ENCODE peak calls at places on chromosomes 16 and 17, in nine cellular contexts. V is cardiac muscle cell; D is cardiac fibroblast; M is H1; T is GM13976; H is type B pancreatic cell; B is kidney; N is CD4-positive, alpha-beta T cell; O is omental fat pad. I is an unnamed sample.

GRCh38 chr17:42286411-42287295 is 1.6 kb upstream of the STAT5A start:
- DNase-seq in V (no peak), D (no peak), M (no peak), T (no peak), H (peak; percentile 48), B (peak; percentile 53), N (no peak), O (peak; percentile 18), I (no peak)

GRCh38 chr16:11047057-11047456 is 102.7 kb downstream of the CLEC16A start:
- DNase-seq in V (peak; percentile 71), D (peak; percentile 59), M (no peak), T (no peak), H (no peak), B (no peak), N (no peak), O (no peak), I (no peak)

GRCh38 chr16:67277294-67277998 is 1.9 kb upstream of the PLEKHG4 start:
- DNase-seq in V (peak; percentile 98), D (peak; percentile 98), M (no peak), T (no peak), H (no peak), B (peak; percentile 79), N (no peak), O (peak; percentile 56), I (peak; percentile 81)

GRCh38 chr16:79562166-79562823 is 38.2 kb downstream of the MAF start:
- DNase-seq in V (no peak), D (no peak), M (no peak), T (no peak), H (no peak), B (no peak), N (no peak), O (no peak), I (no peak)

GRCh38 chr16:71845639-71846431 is at the start of gene ATXN1L:
- DNase-seq in V (peak; percentile 96), D (peak; percentile 92), M (peak; percentile 50), T (peak; percentile 98), H (peak; percentile 96), B (peak; percentile 97), N (peak; percentile 90), O (peak; percentile 65), I (peak; percentile 18)

GRCh38 chr17:19897108-19897854 is 29.5 kb upstream of the ULK2 start:
- DNase-seq in V (peak; percentile 45), D (peak; percentile 16), M (no peak), T (no peak), H (no peak), B (no peak), N (no peak), O (no peak), I (no peak)

GRCh38 chr17:6711081-6711674 is 2.0 kb downstream of the SLC13A5 start:
- DNase-seq in V (no peak), D (no peak), M (no peak), T (no peak), H (no peak), B (no peak), N (no peak), O (no peak), I (no peak)

GRCh38 chr16:87685405-87685755 is 80.4 kb downstream of the KLHDC4 start:
- DNase-seq in V (no peak), D (no peak), M (no peak), T (no peak), H (no peak), B (no peak), N (no peak), O (no peak), I (no peak)

GRCh38 chr17:7351665-7352558 is at the start of gene KCTD11:
- DNase-seq in V (peak; percentile 96), D (peak; percentile 92), M (peak; percentile 46), T (peak; percentile 96), H (peak; percentile 88), B (peak; percentile 98), N (peak; percentile 62), O (peak; percentile 70), I (no peak)

GRCh38 chr16:22685162-22685830 is 128.7 kb upstream of the HS3ST2 start:
- DNase-seq in V (no peak), D (peak; percentile 76), M (no peak), T (no peak), H (no peak), B (no peak), N (no peak), O (no peak), I (no peak)

GRCh38 chr17:38870259-38871165 is 654 bp downstream of the LASP1 start:
- DNase-seq in V (peak; percentile 67), D (peak; percentile 57), M (no peak), T (peak; percentile 86), H (no peak), B (peak; percentile 94), N (peak; percentile 67), O (no peak), I (no peak)

GRCh38 chr16:26717826-26718225 is 348.9 kb upstream of the C16orf82 start:
- DNase-seq in V (no peak), D (no peak), M (no peak), T (no peak), H (no peak), B (no peak), N (no peak), O (no peak), I (no peak)

GRCh38 chr16:23296994-23297393 is 5.1 kb upstream of the SCNN1B start:
- DNase-seq in V (no peak), D (no peak), M (no peak), T (peak; percentile 57), H (no peak), B (no peak), N (no peak), O (no peak), I (no peak)

GRCh38 chr16:57476546-57477410 is 9.5 kb downstream of the DOK4 start:
- DNase-seq in V (no peak), D (no peak), M (no peak), T (no peak), H (no peak), B (no peak), N (no peak), O (no peak), I (no peak)

GRCh38 chr17:77770331-77771105 is 188.0 kb upstream of the TNRC6C start:
- DNase-seq in V (peak; percentile 88), D (peak; percentile 71), M (no peak), T (no peak), H (no peak), B (peak; percentile 58), N (no peak), O (no peak), I (no peak)

GRCh38 chr17:40726919-40727318 is 23.4 kb upstream of the KRT24 start:
- DNase-seq in V (no peak), D (peak; percentile 5), M (no peak), T (no peak), H (no peak), B (no peak), N (no peak), O (no peak), I (no peak)
- TF ChIP-seq CTCF in V (peak; percentile 25), D (peak; percentile 32), M (peak; percentile 22), T (no peak), H (peak; percentile 41), B (peak; percentile 48), N (peak; percentile 46), O (no peak), I (peak; percentile 38)

GRCh38 chr16:59593256-59593655 is 859.1 kb upstream of the GOT2 start:
- DNase-seq in V (peak; percentile 43), D (peak; percentile 83), M (no peak), T (no peak), H (no peak), B (no peak), N (no peak), O (no peak), I (no peak)

GRCh38 chr16:59597269-59597668 is 863.2 kb upstream of the GOT2 start:
- DNase-seq in V (peak; percentile 5), D (peak; percentile 70), M (no peak), T (no peak), H (no peak), B (no peak), N (no peak), O (no peak), I (no peak)

GRCh38 chr16:59586331-59586730 is 852.2 kb upstream of the GOT2 start:
- DNase-seq in V (no peak), D (no peak), M (no peak), T (no peak), H (no peak), B (no peak), N (no peak), O (no peak), I (no peak)

GRCh38 chr16:59591480-59591879 is 857.4 kb upstream of the GOT2 start:
- DNase-seq in V (peak; percentile 13), D (peak; percentile 18), M (no peak), T (no peak), H (no peak), B (no peak), N (no peak), O (no peak), I (no peak)
- TF ChIP-seq CTCF in V (peak; percentile 14), D (no peak), M (no peak), T (no peak), H (no peak), B (no peak), N (no peak), O (no peak), I (no peak)

DNA sequence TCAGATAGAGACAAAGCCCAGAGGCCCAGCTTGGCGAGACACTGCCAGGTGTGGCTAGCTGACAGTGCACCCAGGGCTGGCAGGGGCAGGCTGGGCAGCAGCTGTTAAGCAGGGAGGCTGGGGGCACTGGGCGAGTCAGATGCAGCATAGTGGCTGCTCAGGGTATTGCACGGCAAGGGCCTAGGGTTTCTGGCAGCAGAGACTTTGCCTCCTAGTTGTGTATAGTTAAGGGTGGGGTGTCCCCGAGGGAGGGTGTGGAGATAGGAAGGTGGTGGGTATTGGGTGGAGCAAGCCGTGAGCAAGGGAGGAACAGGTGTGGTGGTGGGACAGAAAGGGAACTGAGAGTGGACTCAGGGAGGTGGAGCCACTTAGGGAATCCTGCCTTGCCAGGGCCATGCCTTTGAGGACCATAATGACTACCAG is 66.0 kb downstream of the SMPD3 start:
- DNase-seq in V (no peak), D (no peak), M (no peak), T (peak; percentile 70), H (no peak), B (peak; percentile 60), N (no peak), O (no peak), I (no peak)
- TF ChIP-seq CTCF in V (peak; percentile 19), D (peak; percentile 30), M (peak; percentile 57), T (no peak), H (peak; percentile 61), B (no peak), N (no peak), O (no peak), I (no peak)

GRCh38 chr16:50841081-50841886 is 99.4 kb downstream of the CYLD start:
- DNase-seq in V (peak; percentile 47), D (no peak), M (no peak), T (peak; percentile 56), H (peak; percentile 60), B (no peak), N (peak; percentile 9), O (no peak), I (no peak)

GRCh38 chr16:50839356-50839755 is 97.5 kb downstream of the CYLD start:
- DNase-seq in V (no peak), D (no peak), M (no peak), T (no peak), H (peak; percentile 18), B (no peak), N (no peak), O (no peak), I (no peak)

GRCh38 chr16:50838885-50839284 is 97.0 kb downstream of the CYLD start:
- DNase-seq in V (no peak), D (no peak), M (no peak), T (no peak), H (peak; percentile 10), B (no peak), N (no peak), O (no peak), I (no peak)

GRCh38 chr16:50842013-50842505 is 100.2 kb downstream of the CYLD start:
- DNase-seq in V (no peak), D (no peak), M (no peak), T (no peak), H (no peak), B (no peak), N (no peak), O (no peak), I (no peak)

GRCh38 chr16:50839920-50840729 is 98.2 kb downstream of the CYLD start:
- DNase-seq in V (no peak), D (no peak), M (no peak), T (no peak), H (peak; percentile 54), B (no peak), N (no peak), O (no peak), I (no peak)
- TF ChIP-seq CTCF in V (no peak), D (no peak), M (peak; percentile 31), T (no peak), H (no peak), B (no peak), N (no peak), O (no peak), I (no peak)